ENCODE peak calls at places on chromosome 21, in five cellular contexts. R is GM20000, X is SJSA1, C is NCI-H2081, K is cardiac muscle cell. W is an unnamed sample.

GRCh38 chr21:29678616-29679015 is 261.2 kb downstream of the GRIK1 start:
- DNase-seq in R (no peak), X (no peak), C (no peak), K (no peak), W (no peak)

GRCh38 chr21:44517175-44517899 is 22.7 kb downstream of the KRTAP10-1 start:
- DNase-seq in R (no peak), X (no peak), C (peak), K (peak), W (peak)

GRCh38 chr21:45310446-45310845 is 22.8 kb upstream of the POFUT2 start:
- DNase-seq in R (no peak), X (no peak), C (no peak), K (no peak), W (no peak)

GRCh38 chr21:44370027-44370735 is 16.8 kb downstream of the TRPM2 start:
- DNase-seq in R (no peak), X (peak), C (no peak), K (peak), W (no peak)

GRCh38 chr21:35382696-35383095 is 333.6 kb upstream of the RUNX1 start:
- DNase-seq in R (no peak), X (no peak), C (no peak), K (no peak), W (no peak)

GRCh38 chr21:26077523-26077922 is 93.0 kb downstream of the APP start:
- DNase-seq in R (no peak), X (no peak), C (no peak), K (no peak), W (no peak)

GRCh38 chr21:32352556-32352955 is 40.3 kb downstream of the URB1 start:
- DNase-seq in R (no peak), X (no peak), C (no peak), K (no peak), W (no peak)

GRCh38 chr21:45323487-45324380 is 36.0 kb upstream of the POFUT2 start:
- DNase-seq in R (no peak), X (no peak), C (no peak), K (no peak), W (no peak)

GRCh38 chr21:45882641-45883040 is 98.9 kb upstream of the COL6A1 start:
- DNase-seq in R (no peak), X (no peak), C (no peak), K (no peak), W (no peak)

GRCh38 chr21:37551406-37552355 is 185.1 kb downstream of the DYRK1A start:
- DNase-seq in R (no peak), X (no peak), C (peak), K (no peak), W (no peak)

GRCh38 chr21:43727571-43728466 is 8.9 kb downstream of the PDXK start:
- DNase-seq in R (no peak), X (no peak), C (no peak), K (no peak), W (no peak)

GRCh38 chr21:26961704-26962103 is 5.2 kb downstream of the ADAMTS5 start:
- DNase-seq in R (no peak), X (no peak), C (no peak), K (no peak), W (no peak)

GRCh38 chr21:41580758-41581554 is 73.0 kb upstream of the TMPRSS2 start:
- DNase-seq in R (no peak), X (no peak), C (no peak), K (no peak), W (no peak)

GRCh38 chr21:41717573-41718330 is 49.1 kb downstream of the RIPK4 start:
- DNase-seq in R (no peak), X (no peak), C (no peak), K (no peak), W (no peak)

GRCh38 chr21:45513741-45514310 is 28.4 kb downstream of the SLC19A1 start:
- DNase-seq in R (no peak), X (no peak), C (no peak), K (no peak), W (no peak)

GRCh38 chr21:39660191-39660590 is 47.5 kb downstream of the B3GALT5 start:
- DNase-seq in R (no peak), X (no peak), C (peak), K (no peak), W (no peak)

GRCh38 chr21:31983120-31983519 is 110.3 kb downstream of the HUNK start:
- DNase-seq in R (no peak), X (no peak), C (no peak), K (no peak), W (no peak)

GRCh38 chr21:29130234-29130993 is at the start of gene MAP3K7CL:
- DNase-seq in R (no peak), X (peak), C (no peak), K (no peak), W (no peak)

GRCh38 chr21:37233551-37234146 is 33.5 kb downstream of the VPS26C start:
- DNase-seq in R (no peak), X (no peak), C (peak), K (no peak), W (no peak)

GRCh38 chr21:46291561-46291960 is 5.4 kb downstream of the YBEY start:
- DNase-seq in R (no peak), X (no peak), C (no peak), K (no peak), W (no peak)

GRCh38 chr21:28754862-28755261 is 237.8 kb downstream of the LTN1 start:
- DNase-seq in R (no peak), X (no peak), C (no peak), K (peak), W (no peak)

GRCh38 chr21:41247561-41247968 is 69.0 kb upstream of the FAM3B start:
- DNase-seq in R (no peak), X (peak), C (no peak), K (no peak), W (no peak)

GRCh38 chr21:43771199-43771675 is 4.9 kb downstream of the CSTB start:
- DNase-seq in R (no peak), X (no peak), C (no peak), K (no peak), W (no peak)

GRCh38 chr21:46518983-46519583 is 60.4 kb downstream of the DIP2A start:
- DNase-seq in R (no peak), X (no peak), C (no peak), K (peak), W (no peak)

GRCh38 chr21:45306453-45306831 is 18.7 kb upstream of the POFUT2 start:
- DNase-seq in R (no peak), X (no peak), C (no peak), K (no peak), W (no peak)

GRCh38 chr21:33791058-33791457 is 124.5 kb downstream of the ATP5PO start:
- DNase-seq in R (no peak), X (no peak), C (no peak), K (no peak), W (no peak)

GRCh38 chr21:15094706-15095105 is 29.9 kb upstream of the NRIP1 start:
- DNase-seq in R (no peak), X (no peak), C (no peak), K (no peak), W (no peak)

GRCh38 chr21:32184059-32184458 is 94.8 kb downstream of the MIS18A start:
- DNase-seq in R (no peak), X (no peak), C (peak), K (peak), W (no peak)

GRCh38 chr21:45977396-45977795 is 4.2 kb upstream of the COL6A1 start:
- DNase-seq in R (no peak), X (peak), C (no peak), K (no peak), W (no peak)

GRCh38 chr21:36126166-36126565 is 8.7 kb upstream of the CBR3 start:
- DNase-seq in R (no peak), X (no peak), C (no peak), K (no peak), W (no peak)

GRCh38 chr21:44377201-44377921 is 23.9 kb downstream of the TRPM2 start:
- DNase-seq in R (no peak), X (peak), C (no peak), K (peak), W (peak)

GRCh38 chr21:26842976-26843911 is 2.0 kb downstream of the ADAMTS1 start:
- DNase-seq in R (no peak), X (peak), C (no peak), K (peak), W (no peak)

GRCh38 chr21:42878678-42878992 is 704 bp downstream of the WDR4 start:
- DNase-seq in R (no peak), X (no peak), C (no peak), K (no peak), W (no peak)

GRCh38 chr21:21147374-21147745 is 149.2 kb downstream of the NCAM2 start:
- DNase-seq in R (no peak), X (no peak), C (no peak), K (no peak), W (no peak)

GRCh38 chr21:31262728-31263127 is 81.3 kb downstream of the TIAM1 start:
- DNase-seq in R (no peak), X (no peak), C (no peak), K (no peak), W (no peak)

GRCh38 chr21:32329331-32329730 is 30.7 kb downstream of the MRAP start:
- DNase-seq in R (no peak), X (no peak), C (no peak), K (no peak), W (no peak)

GRCh38 chr21:41887682-41888081 is 8.5 kb upstream of the PRDM15 start:
- DNase-seq in R (no peak), X (no peak), C (no peak), K (no peak), W (no peak)

GRCh38 chr21:42269382-42269781 is 45.8 kb downstream of the TFF3 start:
- DNase-seq in R (no peak), X (no peak), C (peak), K (no peak), W (no peak)

W was measured in OCI-LY7.